ENCODE peak calls at places on chromosomes 3 and 15, in four cellular contexts. N is IMR-90, R is HepG2, A is lung. K is an unnamed sample.

GRCh38 chr15:52661909-52662308 is 17.3 kb downstream of the ATOSA start:
- ATAC-seq in R (no peak), A (no peak), N (no peak), K (no peak)

GRCh38 chr3:37521403-37521802 is 340.3 kb upstream of the CTDSPL start:
- ATAC-seq in R (no peak), N (no peak), A (no peak), K (no peak)

GRCh38 chr3:12906916-12907290 is 65.5 kb upstream of the RPL32 start:
- ATAC-seq in N (no peak), A (no peak), R (no peak), K (no peak)

GRCh38 chr15:101156509-101157159 is 95.2 kb downstream of the CHSY1 start:
- ATAC-seq in R (no peak), N (no peak), A (no peak), K (no peak)

GRCh38 chr3:9508781-9509180 is 44.8 kb downstream of the LHFPL4 start:
- ATAC-seq in A (no peak), R (peak), N (peak), K (no peak)

GRCh38 chr3:178966299-178967183 is 105.1 kb downstream of the ZMAT3 start:
- ATAC-seq in A (no peak), R (no peak), N (peak), K (peak)

GRCh38 chr15:90598053-90598577 is 68.4 kb downstream of the CRTC3 start:
- ATAC-seq in R (peak), N (peak), A (peak), K (peak)

GRCh38 chr3:535566-536416 is 339.2 kb downstream of the CHL1 start:
- ATAC-seq in A (peak), N (peak), R (no peak), K (peak)

GRCh38 chr3:128369106-128369708 is 97.5 kb downstream of the DNAJB8 start:
- ATAC-seq in A (no peak), N (no peak), R (no peak), K (no peak)

GRCh38 chr3:193832833-193833413 is 239.9 kb downstream of the OPA1 start:
- ATAC-seq in R (no peak), A (no peak), N (no peak), K (no peak)

GRCh38 chr15:70289191-70289955 is 191.7 kb upstream of the TLE3 start:
- ATAC-seq in A (no peak), R (peak), N (peak), K (peak)

GRCh38 chr3:47362704-47363103 is 18.1 kb upstream of the PTPN23 start:
- ATAC-seq in A (peak), N (no peak), R (no peak), K (no peak)

GRCh38 chr3:176785207-176785606 is 412.1 kb downstream of the TBL1XR1 start:
- ATAC-seq in A (no peak), R (no peak), N (no peak), K (no peak)

GRCh38 chr3:107992976-107993684 is 97.7 kb downstream of the CD47 start:
- ATAC-seq in R (no peak), N (no peak), A (peak), K (no peak)

GRCh38 chr3:129112308-129113052 is 9.1 kb downstream of the RAB43 start:
- ATAC-seq in R (peak), N (no peak), A (no peak), K (no peak)

GRCh38 chr3:31947671-31948091 is 33.4 kb downstream of the OSBPL10 start:
- ATAC-seq in A (no peak), R (peak), N (no peak), K (no peak)

GRCh38 chr3:171966533-171967136 is 72.7 kb upstream of the FNDC3B start:
- ATAC-seq in A (no peak), R (peak), N (peak), K (no peak)

GRCh38 chr3:182268711-182269110 is 524.6 kb upstream of the ATP11B start:
- ATAC-seq in A (no peak), N (no peak), R (no peak), K (no peak)

GRCh38 chr3:146227486-146227885 is 23.4 kb downstream of the PLSCR4 start:
- ATAC-seq in N (no peak), A (no peak), R (no peak), K (peak)

GRCh38 chr3:188854395-188855149 is 317.2 kb upstream of the TPRG1 start:
- ATAC-seq in R (no peak), A (no peak), N (peak), K (peak)

GRCh38 chr3:37806505-37807291 is 55.0 kb upstream of the CTDSPL start:
- ATAC-seq in N (peak), R (no peak), A (no peak), K (no peak)

GRCh38 chr15:50744601-50745000 is 20.9 kb downstream of the SPPL2A start:
- ATAC-seq in N (no peak), A (no peak), R (no peak), K (no peak)

GRCh38 chr3:192408007-192408655 is 319.2 kb downstream of the FGF12 start:
- ATAC-seq in R (peak), N (no peak), A (no peak), K (peak)

GRCh38 chr15:38690737-38691332 is 126.2 kb upstream of the RASGRP1 start:
- ATAC-seq in N (peak), A (peak), R (peak), K (no peak)

GRCh38 chr3:105222568-105223093 is 144.1 kb upstream of the ALCAM start:
- ATAC-seq in N (no peak), R (peak), A (no peak), K (no peak)

GRCh38 chr15:60363903-60364302 is 33.9 kb downstream of the ANXA2 start:
- ATAC-seq in N (no peak), R (no peak), A (no peak), K (no peak)

GRCh38 chr3:61841111-61841845 is 279.9 kb downstream of the PTPRG start:
- ATAC-seq in N (peak), A (no peak), R (no peak), K (no peak)

DNA sequence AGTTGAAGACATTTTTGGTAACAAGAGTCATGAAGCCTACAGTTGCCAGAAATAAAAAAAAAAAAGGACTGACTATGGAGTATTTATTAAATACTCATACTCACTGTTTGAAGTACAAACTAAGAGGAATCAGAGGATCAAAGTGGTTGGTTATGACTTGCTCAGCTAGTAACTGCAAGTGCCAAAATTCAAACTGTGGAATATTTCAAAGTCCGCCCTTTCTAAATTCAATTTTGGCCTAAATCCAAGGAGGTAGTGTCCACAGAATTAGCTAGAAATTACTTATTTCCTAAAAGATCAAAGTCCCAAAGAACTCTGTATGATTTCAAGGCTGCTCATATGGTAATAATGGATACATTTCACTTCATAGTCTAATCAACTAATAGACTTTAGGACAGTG is 274.5 kb downstream of the ZBTB20 start:
- ATAC-seq in R (no peak), A (no peak), N (no peak), K (no peak)
- H3K4me3 ChIP-seq in R (no peak), A (no peak), N (no peak), K (no peak)

DNA sequence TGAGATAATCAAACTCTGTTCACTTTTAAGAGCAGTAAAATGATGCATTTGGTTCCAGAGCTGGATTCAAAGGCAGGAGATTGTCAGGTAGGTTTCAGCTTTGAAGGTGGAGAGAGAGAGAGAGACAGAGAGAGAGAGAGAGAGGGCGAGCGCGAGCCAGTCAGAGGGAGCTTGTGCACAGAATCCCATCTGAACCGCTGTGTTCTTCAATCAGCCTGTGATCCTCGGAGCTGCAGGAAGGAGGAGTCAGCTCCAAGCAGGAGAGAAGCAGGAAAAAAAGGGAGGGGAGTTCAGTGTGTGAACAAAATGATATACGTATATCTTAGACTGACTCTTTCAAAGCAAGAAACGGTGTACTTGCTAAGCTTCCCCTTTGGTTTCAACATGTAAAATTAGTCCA is at the start of gene GPR149:
- ATAC-seq in R (peak), A (no peak), N (no peak), K (no peak)
- H3K4me3 ChIP-seq in R (no peak), A (no peak), N (no peak), K (peak)

DNA sequence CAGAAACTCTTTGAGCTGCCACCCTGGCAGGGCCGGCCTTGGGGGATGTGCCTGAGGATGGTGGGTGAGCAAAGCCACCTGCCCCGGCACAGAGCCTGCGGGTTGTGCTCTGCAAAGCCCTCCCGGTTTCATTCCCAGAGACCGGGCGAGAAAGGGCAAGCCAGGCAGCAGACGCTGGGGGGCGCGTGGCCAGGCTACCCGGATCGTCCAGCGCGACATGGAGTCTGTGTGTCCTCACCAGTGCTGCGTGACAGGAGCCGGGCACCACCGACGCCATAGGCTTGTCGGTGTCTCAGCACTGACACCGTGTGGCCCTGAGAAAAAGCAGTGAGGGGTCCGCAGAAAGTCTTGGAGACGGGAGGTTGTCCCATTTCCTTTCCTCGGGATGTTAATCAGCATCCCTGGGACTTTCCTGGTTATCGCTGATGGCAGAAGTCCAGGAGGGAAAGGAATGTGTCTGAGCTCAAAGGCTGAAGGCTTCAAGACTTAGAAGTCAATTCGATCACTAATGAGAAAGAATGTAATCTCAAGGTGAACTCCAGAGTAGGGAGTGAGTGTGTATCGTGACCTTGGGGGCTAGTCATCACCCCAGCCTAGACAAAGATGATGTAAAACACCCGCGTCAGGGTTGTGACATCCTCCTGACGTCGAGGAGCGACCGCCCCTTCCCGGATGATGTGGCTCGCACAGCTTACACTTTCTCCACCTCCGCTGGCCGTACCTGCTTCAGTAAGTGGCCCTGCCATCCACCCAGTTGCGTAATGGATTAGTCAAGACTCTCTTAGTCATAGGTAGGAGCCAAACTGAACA is 36.3 kb upstream of the PLA2G4E start:
- ATAC-seq in R (peak), A (peak), N (peak), K (peak)
- H3K4me3 ChIP-seq in R (peak), A (no peak), N (peak), K (peak)

GRCh38 chr15:40508216-40508615 is 37.4 kb downstream of the CHST14 start:
- ATAC-seq in R (no peak), A (no peak), N (no peak), K (no peak)
- H3K4me3 ChIP-seq in R (no peak), A (no peak), N (no peak), K (no peak)

DNA sequence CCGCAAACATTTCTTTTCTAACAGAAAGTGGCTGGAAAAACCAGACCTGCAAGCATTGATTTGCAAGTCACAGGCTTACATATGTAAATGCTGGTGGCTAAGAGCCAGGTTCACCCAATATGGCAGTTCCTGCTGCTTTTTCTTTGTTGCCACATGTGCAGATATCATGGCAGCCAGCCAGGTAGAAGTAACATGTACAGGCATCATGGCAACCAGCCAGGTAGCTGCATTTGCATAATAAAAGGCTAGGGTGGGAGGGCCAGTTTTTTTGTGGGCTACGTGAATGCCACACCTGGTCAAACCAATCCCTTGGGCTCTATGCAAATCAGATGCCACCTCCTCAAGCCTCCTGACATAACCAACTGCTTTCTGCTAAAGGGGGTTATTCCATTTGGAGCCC is 2.8 kb upstream of the SMCO1 start:
- ATAC-seq in A (no peak), R (no peak), N (no peak), K (no peak)
- H3K4me3 ChIP-seq in A (no peak), R (no peak), N (no peak), K (no peak)

GRCh38 chr3:113746069-113746954 is at the start of gene NAA50:
- ATAC-seq in N (peak), A (peak), R (peak), K (peak)

GRCh38 chr3:113741086-113741485 is 5.0 kb downstream of the NAA50 start:
- ATAC-seq in R (no peak), N (no peak), A (no peak), K (no peak)

GRCh38 chr3:113745273-113746068 is 578 bp downstream of the NAA50 start:
- ATAC-seq in A (peak), N (peak), R (peak), K (peak)

GRCh38 chr3:113744941-113745272 is 1.1 kb downstream of the NAA50 start:
- ATAC-seq in R (no peak), N (no peak), A (no peak), K (no peak)

DNA sequence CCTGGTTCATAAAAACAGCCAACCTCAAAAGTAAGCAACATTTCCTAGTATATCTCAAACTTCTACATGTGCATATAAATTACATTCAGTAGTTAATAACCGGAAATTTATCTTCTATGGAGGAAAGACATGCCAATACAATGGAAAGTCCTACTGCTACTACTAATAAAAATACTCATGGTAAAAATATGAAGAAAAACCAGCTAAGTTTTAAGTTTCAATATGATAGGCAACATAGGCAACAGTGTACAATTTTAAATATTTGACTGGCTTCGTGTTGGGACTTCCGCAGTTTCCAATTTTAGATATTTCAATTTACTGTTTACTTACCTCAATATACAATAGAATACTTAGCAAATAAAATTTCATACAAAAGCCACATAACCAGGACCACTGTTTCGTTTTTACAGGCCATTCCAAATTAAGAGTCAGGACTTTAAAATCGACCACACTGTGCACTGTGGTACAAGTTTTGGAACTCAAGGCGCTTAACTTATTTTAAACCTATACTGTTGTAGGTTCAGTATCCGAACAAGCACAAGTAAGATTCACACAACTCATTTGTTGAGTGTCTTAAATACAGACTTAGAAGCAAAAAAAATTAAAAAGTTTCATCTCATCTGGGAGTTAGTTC is 2.9 kb downstream of the NAA50 start:
- ATAC-seq in A (no peak), R (no peak), N (no peak), K (no peak)
- H3K4me3 ChIP-seq in A (no peak), R (no peak), N (no peak), K (no peak)

DNA sequence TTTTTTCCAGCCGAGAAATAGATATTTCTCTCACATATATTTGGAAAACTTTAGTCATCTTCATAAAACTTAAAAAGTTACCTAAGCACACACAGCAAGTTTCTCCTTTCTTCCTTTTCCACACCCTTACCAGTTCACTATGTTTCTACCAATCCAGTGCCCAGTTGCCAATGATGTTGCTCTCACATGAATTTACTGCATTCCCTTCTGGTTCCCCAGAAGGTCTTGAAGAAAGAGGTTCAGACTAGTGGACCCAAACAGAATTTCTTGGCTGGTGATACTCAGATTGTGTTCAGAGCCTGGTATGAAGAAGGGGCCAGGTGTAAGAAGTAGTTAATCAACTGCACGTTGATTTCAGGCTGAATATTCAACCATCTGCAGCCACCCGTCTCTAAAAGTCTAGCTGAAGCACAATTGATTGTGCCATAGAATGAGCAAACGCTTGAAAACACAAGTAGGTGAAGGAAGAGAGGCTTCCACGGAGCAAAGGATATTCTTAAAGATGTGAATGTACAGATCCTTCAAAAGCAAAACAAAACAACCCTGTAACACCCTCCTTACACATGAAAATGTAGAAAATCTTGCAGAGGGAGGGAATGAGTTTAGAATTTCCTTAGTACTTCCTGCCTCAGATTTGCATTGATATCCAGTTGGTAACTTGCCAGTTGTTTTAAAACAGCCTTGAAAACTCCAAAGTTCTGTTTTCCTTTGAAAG is 4.6 kb downstream of the RBMS3 start:
- ATAC-seq in N (no peak), R (no peak), A (no peak), K (no peak)
- H3K4me3 ChIP-seq in N (peak), R (no peak), A (no peak), K (peak)

GRCh38 chr15:66402885-66403284 is 16.2 kb downstream of the MAP2K1 start:
- ATAC-seq in N (no peak), R (no peak), A (no peak), K (no peak)
- H3K4me3 ChIP-seq in N (no peak), R (no peak), A (no peak), K (no peak)